ENCODE peak calls at places on chromosomes 4 and X, in six cellular contexts. One of them, this sample, is unnamed.

GRCh38 chr4:112289407-112290253 is 3.9 kb upstream of the TIFA start:
- DNase-seq in A549: no peak
- DNase-seq in GM12878: no peak
- DNase-seq in IMR-90: no peak
- DNase-seq in HepG2: no peak
- DNase-seq in K562: no peak
- DNase-seq in this sample: no peak

GRCh38 chr4:118224239-118224829 is 128.5 kb downstream of the PRSS12 start:
- DNase-seq in IMR-90: peak
- DNase-seq in A549: peak
- DNase-seq in GM12878: no peak
- DNase-seq in HepG2: peak
- DNase-seq in K562: peak
- DNase-seq in this sample: peak

GRCh38 chrX:103274284-103274683 is 2.3 kb downstream of the TCEAL5 start:
- DNase-seq in K562: no peak
- DNase-seq in HepG2: no peak
- DNase-seq in GM12878: no peak
- DNase-seq in A549: no peak
- DNase-seq in IMR-90: no peak
- DNase-seq in this sample: no peak

GRCh38 chrX:153305941-153306464 is 15.6 kb downstream of the PNMA6F start:
- DNase-seq in IMR-90: no peak
- DNase-seq in A549: no peak
- DNase-seq in HepG2: no peak
- DNase-seq in GM12878: no peak
- DNase-seq in K562: no peak
- DNase-seq in this sample: no peak

GRCh38 chr4:147749811-147750321 is 18.0 kb downstream of the ARHGAP10 start:
- DNase-seq in HepG2: no peak
- DNase-seq in K562: no peak
- DNase-seq in IMR-90: no peak
- DNase-seq in GM12878: peak
- DNase-seq in A549: no peak
- DNase-seq in this sample: no peak

GRCh38 chr4:77872723-77873435 is 10.2 kb downstream of the MRPL1 start:
- DNase-seq in IMR-90: no peak
- DNase-seq in GM12878: no peak
- DNase-seq in A549: no peak
- DNase-seq in K562: no peak
- DNase-seq in HepG2: peak
- DNase-seq in this sample: no peak

GRCh38 chr4:176185068-176185467 is 10.3 kb downstream of the SPATA4 start:
- DNase-seq in GM12878: no peak
- DNase-seq in K562: no peak
- DNase-seq in IMR-90: peak
- DNase-seq in HepG2: no peak
- DNase-seq in A549: no peak
- DNase-seq in this sample: no peak

GRCh38 chr4:61630548-61630947 is 430.4 kb downstream of the ADGRL3 start:
- DNase-seq in IMR-90: peak
- DNase-seq in GM12878: no peak
- DNase-seq in K562: no peak
- DNase-seq in HepG2: no peak
- DNase-seq in A549: no peak
- DNase-seq in this sample: no peak

GRCh38 chrX:13587791-13588477 is 18.5 kb downstream of the EGFL6 start:
- DNase-seq in GM12878: no peak
- DNase-seq in IMR-90: no peak
- DNase-seq in A549: no peak
- DNase-seq in K562: no peak
- DNase-seq in HepG2: no peak
- DNase-seq in this sample: no peak

GRCh38 chr4:182502074-182502473 is 258.9 kb downstream of the TENM3 start:
- DNase-seq in IMR-90: no peak
- DNase-seq in K562: no peak
- DNase-seq in A549: no peak
- DNase-seq in HepG2: no peak
- DNase-seq in GM12878: no peak
- DNase-seq in this sample: no peak

GRCh38 chr4:138410266-138410665 is 168.1 kb upstream of the SLC7A11 start:
- DNase-seq in A549: no peak
- DNase-seq in GM12878: no peak
- DNase-seq in IMR-90: no peak
- DNase-seq in K562: no peak
- DNase-seq in HepG2: no peak
- DNase-seq in this sample: no peak

DNA sequence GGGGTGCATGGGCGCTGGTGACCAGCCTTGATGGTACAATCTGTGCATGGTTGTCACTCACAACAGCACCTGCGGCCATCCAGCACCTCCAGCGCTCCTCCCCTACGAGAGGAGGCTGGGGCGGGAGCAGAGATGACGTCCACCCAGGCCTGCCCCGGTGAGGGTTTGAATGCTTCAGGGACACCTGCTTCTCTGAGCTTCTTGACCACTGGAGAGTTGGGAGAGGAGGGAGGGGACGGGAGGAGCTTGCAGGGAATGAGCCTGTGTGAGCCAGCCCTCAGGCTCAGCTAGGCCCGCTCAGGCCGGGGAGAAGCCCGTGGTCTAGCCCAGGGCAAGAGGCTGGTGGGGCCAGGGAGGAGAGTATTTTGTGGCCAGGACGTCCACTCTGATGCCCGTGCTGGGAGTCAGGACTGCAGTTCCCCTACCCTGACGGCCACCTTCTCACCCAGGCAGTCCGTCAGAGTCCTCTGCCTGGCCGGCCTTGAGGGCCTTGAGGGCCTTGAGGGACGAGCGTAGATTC is 59.2 kb downstream of the CPZ start:
- DNase-seq in HepG2: no peak
- DNase-seq in K562: no peak
- DNase-seq in GM12878: no peak
- DNase-seq in A549: no peak
- DNase-seq in IMR-90: no peak
- DNase-seq in this sample: no peak
- TF ChIP-seq BHLHE40 in HepG2: no peak
- TF ChIP-seq BHLHE40 in K562: no peak
- TF ChIP-seq BHLHE40 in GM12878: no peak
- TF ChIP-seq BHLHE40 in A549: no peak
- TF ChIP-seq BHLHE40 in IMR-90: no peak
- TF ChIP-seq BHLHE40 in this sample: no peak

DNA sequence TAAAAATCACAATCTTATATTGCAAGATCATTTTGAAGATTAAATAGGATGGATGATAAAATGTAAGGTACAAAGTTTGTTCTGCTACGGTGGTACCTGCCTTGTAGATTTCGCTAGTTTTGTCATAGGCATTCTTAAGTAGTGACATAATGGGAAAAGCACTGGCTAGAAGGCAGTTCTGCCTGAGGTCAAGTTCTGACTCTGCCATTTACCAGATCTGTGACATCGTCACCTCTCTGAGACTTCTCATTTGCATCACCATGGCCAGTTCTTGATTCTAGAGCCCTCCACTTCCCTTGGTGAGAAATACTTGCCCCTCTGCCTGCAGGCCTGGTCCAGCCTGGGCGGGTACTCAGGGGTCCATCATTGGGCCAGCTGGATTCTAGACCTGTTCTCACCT is 85.2 kb downstream of the HS3ST1 start:
- DNase-seq in HepG2: no peak
- DNase-seq in GM12878: no peak
- DNase-seq in K562: no peak
- DNase-seq in IMR-90: no peak
- DNase-seq in A549: no peak
- DNase-seq in this sample: no peak
- TF ChIP-seq BHLHE40 in HepG2: no peak
- TF ChIP-seq BHLHE40 in GM12878: no peak
- TF ChIP-seq BHLHE40 in K562: no peak
- TF ChIP-seq BHLHE40 in IMR-90: no peak
- TF ChIP-seq BHLHE40 in A549: no peak
- TF ChIP-seq BHLHE40 in this sample: no peak

DNA sequence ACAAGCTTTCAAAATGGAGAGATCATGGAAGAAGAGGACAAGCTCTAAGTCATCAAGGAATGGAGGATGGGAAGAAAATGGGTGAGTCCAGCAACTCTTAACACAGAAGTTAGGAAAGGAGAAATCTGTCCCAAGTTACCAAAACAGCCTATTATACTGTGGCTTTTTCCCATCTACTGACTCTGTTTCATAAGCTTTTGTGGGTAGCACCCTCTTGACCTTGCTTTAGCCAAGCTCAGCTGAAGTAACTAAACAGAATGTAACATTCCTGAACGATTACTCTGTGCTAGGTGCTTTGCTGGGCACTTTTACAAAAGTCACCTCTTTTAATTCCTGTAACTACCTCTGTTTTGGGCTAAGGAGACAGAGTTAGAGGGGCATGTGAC is 54.8 kb downstream of the MAP7D2 start:
- DNase-seq in K562: no peak
- DNase-seq in IMR-90: peak
- DNase-seq in GM12878: no peak
- DNase-seq in A549: no peak
- DNase-seq in HepG2: peak
- DNase-seq in this sample: no peak
- TF ChIP-seq BHLHE40 in K562: no peak
- TF ChIP-seq BHLHE40 in IMR-90: no peak
- TF ChIP-seq BHLHE40 in GM12878: no peak
- TF ChIP-seq BHLHE40 in A549: no peak
- TF ChIP-seq BHLHE40 in HepG2: no peak
- TF ChIP-seq BHLHE40 in this sample: no peak

GRCh38 chrX:15600745-15601144 is at the start of gene ACE2:
- DNase-seq in GM12878: no peak
- DNase-seq in K562: no peak
- DNase-seq in HepG2: no peak
- DNase-seq in A549: no peak
- DNase-seq in IMR-90: no peak
- DNase-seq in this sample: no peak

GRCh38 chrX:15598031-15598430 is 2.7 kb downstream of the ACE2 start:
- DNase-seq in GM12878: no peak
- DNase-seq in HepG2: no peak
- DNase-seq in IMR-90: no peak
- DNase-seq in K562: no peak
- DNase-seq in A549: no peak
- DNase-seq in this sample: no peak

GRCh38 chrX:15601932-15602331 is 1.2 kb upstream of the ACE2 start:
- DNase-seq in A549: no peak
- DNase-seq in K562: no peak
- DNase-seq in IMR-90: no peak
- DNase-seq in HepG2: peak
- DNase-seq in GM12878: no peak
- DNase-seq in this sample: no peak

GRCh38 chrX:15602761-15603160 is 2.0 kb upstream of the ACE2 start:
- DNase-seq in IMR-90: no peak
- DNase-seq in K562: no peak
- DNase-seq in GM12878: no peak
- DNase-seq in A549: no peak
- DNase-seq in HepG2: no peak
- DNase-seq in this sample: no peak

GRCh38 chrX:15600071-15600470 is 689 bp downstream of the ACE2 start:
- DNase-seq in GM12878: no peak
- DNase-seq in K562: no peak
- DNase-seq in A549: no peak
- DNase-seq in HepG2: no peak
- DNase-seq in IMR-90: no peak
- DNase-seq in this sample: no peak
- TF ChIP-seq BHLHE40 in GM12878: no peak
- TF ChIP-seq BHLHE40 in K562: no peak
- TF ChIP-seq BHLHE40 in A549: no peak
- TF ChIP-seq BHLHE40 in HepG2: no peak
- TF ChIP-seq BHLHE40 in IMR-90: no peak
- TF ChIP-seq BHLHE40 in this sample: no peak

GRCh38 chr4:2964077-2964471 is 703 bp downstream of the GRK4 start:
- DNase-seq in HepG2: no peak
- DNase-seq in GM12878: no peak
- DNase-seq in K562: no peak
- DNase-seq in A549: no peak
- DNase-seq in IMR-90: no peak
- DNase-seq in this sample: no peak

GRCh38 chr4:2962614-2963184 is 507 bp downstream of the NOP14 start:
- DNase-seq in A549: no peak
- DNase-seq in IMR-90: peak
- DNase-seq in GM12878: no peak
- DNase-seq in HepG2: peak
- DNase-seq in K562: peak
- DNase-seq in this sample: peak

GRCh38 chr4:2961411-2962098 is 1.7 kb downstream of the NOP14 start:
- DNase-seq in K562: peak
- DNase-seq in GM12878: no peak
- DNase-seq in A549: no peak
- DNase-seq in HepG2: peak
- DNase-seq in IMR-90: no peak
- DNase-seq in this sample: no peak

GRCh38 chr4:2963185-2964076 is at the start of the genes GRK4 and NOP14:
- DNase-seq in GM12878: peak
- DNase-seq in K562: peak
- DNase-seq in IMR-90: peak
- DNase-seq in HepG2: peak
- DNase-seq in A549: peak
- DNase-seq in this sample: peak

GRCh38 chr4:2962099-2962455 is 1.1 kb downstream of the NOP14 start:
- DNase-seq in IMR-90: no peak
- DNase-seq in GM12878: no peak
- DNase-seq in K562: peak
- DNase-seq in HepG2: no peak
- DNase-seq in A549: no peak
- DNase-seq in this sample: no peak
- TF ChIP-seq BHLHE40 in IMR-90: no peak
- TF ChIP-seq BHLHE40 in GM12878: no peak
- TF ChIP-seq BHLHE40 in K562: no peak
- TF ChIP-seq BHLHE40 in HepG2: no peak
- TF ChIP-seq BHLHE40 in A549: no peak
- TF ChIP-seq BHLHE40 in this sample: no peak

GRCh38 chr4:114057746-114058145 is 78.3 kb upstream of the ARSJ start:
- DNase-seq in GM12878: no peak
- DNase-seq in K562: no peak
- DNase-seq in IMR-90: no peak
- DNase-seq in A549: no peak
- DNase-seq in HepG2: peak
- DNase-seq in this sample: no peak
- TF ChIP-seq BHLHE40 in GM12878: no peak
- TF ChIP-seq BHLHE40 in K562: no peak
- TF ChIP-seq BHLHE40 in IMR-90: no peak
- TF ChIP-seq BHLHE40 in A549: no peak
- TF ChIP-seq BHLHE40 in HepG2: no peak
- TF ChIP-seq BHLHE40 in this sample: no peak